ENCODE peak calls at places on chromosome 6, in nine cellular contexts. A, Q, W, F, Y, N, K, S and I are unnamed samples.

GRCh38 chr6:119379809-119380208 is 30.2 kb upstream of the MAN1A1 start:
- DNase-seq in A (no peak), Q (peak), W (no peak), F (no peak), Y (no peak), N (no peak), K (no peak), S (no peak), I (no peak)

GRCh38 chr6:73734843-73735453 is 38.9 kb downstream of the CD109 start:
- DNase-seq in A (no peak), Q (no peak), W (no peak), F (no peak), Y (no peak), N (no peak), K (no peak), S (no peak), I (no peak)

GRCh38 chr6:72286911-72287311 is 335.0 kb upstream of the KCNQ5 start:
- DNase-seq in A (no peak), Q (no peak), W (no peak), F (no peak), Y (no peak), N (no peak), K (no peak), S (peak), I (no peak)

GRCh38 chr6:32083812-32084768 is 25.0 kb downstream of the TNXB start:
- DNase-seq in A (no peak), Q (no peak), W (no peak), F (no peak), Y (no peak), N (no peak), K (no peak), S (no peak), I (no peak)

GRCh38 chr6:34227656-34228421 is 8.8 kb upstream of the HMGA1 start:
- DNase-seq in A (no peak), Q (no peak), W (no peak), F (no peak), Y (no peak), N (no peak), K (no peak), S (no peak), I (no peak)

GRCh38 chr6:25511386-25511785 is 140.6 kb upstream of the SCGN start:
- DNase-seq in A (no peak), Q (no peak), W (no peak), F (no peak), Y (no peak), N (no peak), K (no peak), S (peak), I (no peak)

GRCh38 chr6:138107078-138107751 is at the start of gene PERP:
- DNase-seq in A (no peak), Q (peak), W (no peak), F (peak), Y (peak), N (no peak), K (peak), S (peak), I (no peak)

GRCh38 chr6:129713806-129714338 is 3.9 kb upstream of the ARHGAP18 start:
- DNase-seq in A (no peak), Q (no peak), W (no peak), F (no peak), Y (no peak), N (no peak), K (no peak), S (no peak), I (no peak)

GRCh38 chr6:128275030-128275429 is 245.4 kb downstream of the PTPRK start:
- DNase-seq in A (no peak), Q (no peak), W (no peak), F (no peak), Y (no peak), N (no peak), K (no peak), S (peak), I (no peak)

GRCh38 chr6:50120300-50120699 is 70.6 kb upstream of the DEFB112 start:
- DNase-seq in A (no peak), Q (no peak), W (no peak), F (no peak), Y (no peak), N (no peak), K (no peak), S (no peak), I (no peak)

GRCh38 chr6:21808045-21808470 is 214.5 kb downstream of the SOX4 start:
- DNase-seq in A (no peak), Q (no peak), W (no peak), F (no peak), Y (no peak), N (no peak), K (no peak), S (peak), I (no peak)

GRCh38 chr6:81612136-81612535 is 140.3 kb downstream of the TENT5A start:
- DNase-seq in A (no peak), Q (no peak), W (no peak), F (no peak), Y (no peak), N (no peak), K (no peak), S (peak), I (no peak)

GRCh38 chr6:101083533-101084172 is 202.5 kb upstream of the ASCC3 start:
- DNase-seq in A (no peak), Q (peak), W (no peak), F (no peak), Y (no peak), N (no peak), K (no peak), S (peak), I (no peak)

GRCh38 chr6:105135056-105135455 is 44.8 kb downstream of the POPDC3 start:
- DNase-seq in A (no peak), Q (peak), W (no peak), F (no peak), Y (no peak), N (no peak), K (no peak), S (peak), I (no peak)

GRCh38 chr6:170178561-170179477 is 112.1 kb downstream of the DLL1 start:
- DNase-seq in A (no peak), Q (peak), W (no peak), F (no peak), Y (peak), N (no peak), K (no peak), S (peak), I (no peak)

GRCh38 chr6:81487489-81487888 is 265.0 kb downstream of the TENT5A start:
- DNase-seq in A (peak), Q (no peak), W (no peak), F (no peak), Y (peak), N (peak), K (no peak), S (peak), I (no peak)

GRCh38 chr6:41442800-41443501 is 103.2 kb upstream of the FOXP4 start:
- DNase-seq in A (no peak), Q (peak), W (no peak), F (no peak), Y (peak), N (no peak), K (peak), S (peak), I (no peak)

GRCh38 chr6:158121335-158121734 is 46.7 kb downstream of the SERAC1 start:
- DNase-seq in A (no peak), Q (no peak), W (no peak), F (no peak), Y (no peak), N (no peak), K (no peak), S (no peak), I (no peak)

GRCh38 chr6:40440083-40440482 is 147.1 kb downstream of the LRFN2 start:
- DNase-seq in A (no peak), Q (peak), W (no peak), F (no peak), Y (no peak), N (no peak), K (no peak), S (no peak), I (no peak)

GRCh38 chr6:148404456-148405022 is 61.9 kb downstream of the SASH1 start:
- DNase-seq in A (no peak), Q (no peak), W (no peak), F (no peak), Y (no peak), N (no peak), K (no peak), S (no peak), I (no peak)

GRCh38 chr6:13413906-13414555 is 73.4 kb downstream of the GFOD1 start:
- DNase-seq in A (peak), Q (no peak), W (no peak), F (no peak), Y (no peak), N (peak), K (no peak), S (peak), I (no peak)

GRCh38 chr6:100209323-100210137 is 215.5 kb upstream of the MCHR2 start:
- DNase-seq in A (no peak), Q (no peak), W (no peak), F (no peak), Y (no peak), N (no peak), K (no peak), S (peak), I (no peak)

GRCh38 chr6:125791151-125791819 is 525 bp downstream of the NCOA7 start:
- DNase-seq in A (peak), Q (peak), W (peak), F (peak), Y (peak), N (peak), K (no peak), S (peak), I (no peak)

GRCh38 chr6:72974276-72974675 is 251.0 kb downstream of the KHDC1L start:
- DNase-seq in A (no peak), Q (peak), W (no peak), F (no peak), Y (no peak), N (no peak), K (no peak), S (no peak), I (no peak)

GRCh38 chr6:88492824-88493223 is 326.7 kb upstream of the CNR1 start:
- DNase-seq in A (no peak), Q (no peak), W (no peak), F (no peak), Y (peak), N (no peak), K (no peak), S (peak), I (no peak)

GRCh38 chr6:149087898-149088297 is 229.6 kb upstream of the TAB2 start:
- DNase-seq in A (no peak), Q (no peak), W (no peak), F (no peak), Y (no peak), N (no peak), K (no peak), S (no peak), I (no peak)

GRCh38 chr6:113968472-113968871 is 2.5 kb downstream of the HDAC2 start:
- DNase-seq in A (no peak), Q (peak), W (no peak), F (no peak), Y (peak), N (no peak), K (no peak), S (no peak), I (no peak)

GRCh38 chr6:14748679-14749078 is 497.2 kb upstream of the JARID2 start:
- DNase-seq in A (no peak), Q (no peak), W (no peak), F (no peak), Y (no peak), N (no peak), K (no peak), S (no peak), I (no peak)

GRCh38 chr6:80005406-80005805 is 957 bp downstream of the TTK start:
- DNase-seq in A (no peak), Q (no peak), W (no peak), F (no peak), Y (no peak), N (no peak), K (no peak), S (no peak), I (no peak)

GRCh38 chr6:1758076-1758679 is 148.5 kb downstream of the FOXC1 start:
- DNase-seq in A (no peak), Q (no peak), W (no peak), F (no peak), Y (no peak), N (no peak), K (no peak), S (no peak), I (no peak)

GRCh38 chr6:6940031-6940664 is 167.6 kb upstream of the RREB1 start:
- DNase-seq in A (no peak), Q (no peak), W (no peak), F (no peak), Y (no peak), N (no peak), K (no peak), S (no peak), I (no peak)

GRCh38 chr6:151052021-151052646 is 186.6 kb downstream of the MTHFD1L start:
- DNase-seq in A (no peak), Q (no peak), W (no peak), F (no peak), Y (no peak), N (no peak), K (no peak), S (no peak), I (no peak)

GRCh38 chr6:125255201-125255600 is 46.6 kb downstream of the HDDC2 start:
- DNase-seq in A (no peak), Q (no peak), W (no peak), F (no peak), Y (no peak), N (no peak), K (no peak), S (no peak), I (no peak)

GRCh38 chr6:125918681-125919566 is 37.6 kb upstream of the HINT3 start:
- DNase-seq in A (no peak), Q (no peak), W (peak), F (no peak), Y (peak), N (no peak), K (no peak), S (peak), I (no peak)

GRCh38 chr6:151493495-151494234 is at the start of gene CCDC170:
- DNase-seq in A (no peak), Q (peak), W (no peak), F (no peak), Y (peak), N (peak), K (peak), S (peak), I (no peak)

GRCh38 chr6:14113951-14114350 is 3.6 kb upstream of the CD83 start:
- DNase-seq in A (no peak), Q (no peak), W (no peak), F (no peak), Y (no peak), N (no peak), K (no peak), S (no peak), I (no peak)

GRCh38 chr6:45423901-45424627 is 46.3 kb upstream of the SUPT3H start:
- DNase-seq in A (no peak), Q (no peak), W (no peak), F (no peak), Y (no peak), N (no peak), K (peak), S (peak), I (no peak)